ENCODE peak calls at places on chromosomes 13 and 19, in four cellular contexts. O is stomach, H is OCI-LY7, C is MCF 10A. S is an unnamed sample.

GRCh38 chr19:703651-704446 is 4.9 kb upstream of the PALM start:
- DNase-seq in H (peak), C (peak), O (peak), S (peak)

GRCh38 chr19:16161848-16162247 is 11.5 kb downstream of the CIB3 start:
- DNase-seq in H (no peak), C (peak), O (no peak), S (no peak)

GRCh38 chr19:4523306-4524110 is 5.2 kb upstream of the PLIN4 start:
- DNase-seq in O (peak), H (peak), C (peak), S (peak)

GRCh38 chr19:18791315-18791678 is 192 bp upstream of the COMP start:
- DNase-seq in O (no peak), C (no peak), H (no peak), S (no peak)

GRCh38 chr19:58196911-58197616 is 14.2 kb downstream of the ZNF274 start:
- DNase-seq in O (no peak), H (peak), C (peak), S (peak)

GRCh38 chr19:4939466-4939865 is 29.4 kb upstream of the KDM4B start:
- DNase-seq in C (no peak), H (no peak), O (peak), S (no peak)

GRCh38 chr13:20550799-20551198 is 16.2 kb upstream of the IFT88 start:
- DNase-seq in O (no peak), C (no peak), H (no peak), S (no peak)

GRCh38 chr19:48812094-48812929 is 1.5 kb upstream of the BCAT2 start:
- DNase-seq in H (peak), O (peak), C (peak), S (peak)

GRCh38 chr19:4831351-4832340 is at the start of gene TICAM1:
- DNase-seq in O (peak), H (peak), C (peak), S (peak)

GRCh38 chr13:81017525-81018152 is 676.7 kb upstream of the SPRY2 start:
- DNase-seq in H (peak), O (no peak), C (peak), S (peak)

GRCh38 chr13:99312493-99312883 is 5.3 kb upstream of the GPR183 start:
- DNase-seq in O (no peak), C (peak), H (no peak), S (no peak)

GRCh38 chr13:105611424-105611823 is 924.0 kb downstream of the EFNB2 start:
- DNase-seq in C (peak), H (no peak), O (no peak), S (no peak)

GRCh38 chr19:56076413-56076998 is 44.6 kb downstream of the ZNF787 start:
- DNase-seq in C (peak), H (peak), O (peak), S (peak)

GRCh38 chr19:3606690-3607289 is at the start of gene TBXA2R:
- DNase-seq in C (peak), H (peak), O (peak), S (no peak)

GRCh38 chr19:3135961-3136683 is at the start of gene GNA15:
- DNase-seq in C (peak), O (peak), H (no peak), S (peak)

GRCh38 chr13:53250272-53250875 is 221.8 kb downstream of the OLFM4 start:
- DNase-seq in H (peak), C (peak), O (no peak), S (peak)

GRCh38 chr19:46460981-46461380 is 10.4 kb downstream of the PNMA8A start:
- DNase-seq in O (no peak), H (no peak), C (no peak), S (no peak)

GRCh38 chr19:28351761-28352160 is 861.2 kb downstream of the UQCRFS1 start:
- DNase-seq in C (no peak), O (no peak), H (no peak), S (no peak)

GRCh38 chr13:76992548-76993001 is 694 bp downstream of the CLN5 start:
- DNase-seq in C (peak), H (peak), O (no peak), S (peak)

GRCh38 chr19:10861118-10861651 is 10.2 kb upstream of the CARM1 start:
- DNase-seq in O (peak), C (peak), H (peak), S (peak)

GRCh38 chr13:33633701-33634525 is 184.0 kb upstream of the RFC3 start:
- DNase-seq in H (no peak), C (peak), O (no peak), S (no peak)

GRCh38 chr19:48819366-48819816 is 8.6 kb upstream of the BCAT2 start:
- DNase-seq in O (peak), H (no peak), C (peak), S (peak)

GRCh38 chr13:35164324-35164932 is 222.4 kb downstream of the NBEA start:
- DNase-seq in C (peak), H (peak), O (no peak), S (peak)

GRCh38 chr13:20825476-20825875 is 51.7 kb upstream of the EEF1AKMT1 start:
- DNase-seq in O (no peak), H (peak), C (no peak), S (no peak)

GRCh38 chr19:38090561-38090960 is 133.5 kb downstream of the DPF1 start:
- DNase-seq in C (no peak), O (no peak), H (no peak), S (no peak)

GRCh38 chr19:55460670-55461258 is 678 bp downstream of the ISOC2 start:
- DNase-seq in C (peak), H (peak), O (peak), S (peak)

GRCh38 chr13:49305824-49306425 is 58.2 kb downstream of the CDADC1 start:
- DNase-seq in H (peak), O (no peak), C (no peak), S (no peak)

GRCh38 chr19:29482855-29483640 is 42.7 kb upstream of the VSTM2B start:
- DNase-seq in H (no peak), C (no peak), O (no peak), S (no peak)

GRCh38 chr13:29674532-29674931 is 79.0 kb upstream of the SLC7A1 start:
- DNase-seq in C (no peak), O (no peak), H (no peak), S (no peak)

GRCh38 chr13:39217471-39217870 is 179.2 kb downstream of the NHLRC3 start:
- DNase-seq in O (no peak), H (no peak), C (no peak), S (no peak)

GRCh38 chr19:33464733-33465115 is 56.9 kb downstream of the PEPD start:
- DNase-seq in H (no peak), O (no peak), C (no peak), S (no peak)

GRCh38 chr19:19652482-19653295 is 9.2 kb upstream of the GMIP start:
- DNase-seq in H (no peak), C (peak), O (no peak), S (no peak)

GRCh38 chr19:51808333-51808986 is 13.5 kb downstream of the FPR3 start:
- DNase-seq in O (no peak), H (no peak), C (peak), S (peak)

GRCh38 chr13:21683034-21683733 is 12.3 kb downstream of the FGF9 start:
- DNase-seq in H (no peak), C (peak), O (no peak), S (peak)

GRCh38 chr19:28305513-28305912 is 907.4 kb downstream of the UQCRFS1 start:
- DNase-seq in O (no peak), C (no peak), H (no peak), S (no peak)

GRCh38 chr13:76791290-76791664 is 94.9 kb downstream of the KCTD12 start:
- DNase-seq in C (no peak), O (no peak), H (no peak), S (no peak)

GRCh38 chr13:30520571-30520970 is 54.8 kb upstream of the HMGB1 start:
- DNase-seq in C (peak), O (no peak), H (no peak), S (no peak)

GRCh38 chr19:48728882-48729645 is 9.5 kb upstream of the MAMSTR start:
- DNase-seq in C (no peak), H (no peak), O (no peak), S (no peak)

S was measured in OCI-M1.